ENCODE peak calls at places on chromosomes 12 and 14, in four cellular contexts. G is small intestine, L is EH, J is endothelial cell. K is an unnamed sample.

GRCh38 chr12:68510394-68510793 is 100.3 kb upstream of the RAP1B start:
- DNase-seq in L (peak), J (no peak), G (no peak), K (no peak)

GRCh38 chr12:101697197-101697929 is at the start of gene CHPT1:
- DNase-seq in J (peak), L (peak), G (peak), K (peak)

GRCh38 chr14:77023001-77023996 is 5.2 kb downstream of the IRF2BPL start:
- DNase-seq in L (peak), J (no peak), G (peak), K (peak)

GRCh38 chr14:20657216-20658211 is 16.0 kb upstream of the OR6S1 start:
- DNase-seq in J (peak), L (no peak), G (no peak), K (no peak)

GRCh38 chr14:63006515-63006914 is 38.7 kb downstream of the KCNH5 start:
- DNase-seq in L (no peak), J (no peak), G (no peak), K (no peak)

GRCh38 chr12:95836185-95836609 is 22.6 kb upstream of the SNRPF start:
- DNase-seq in G (peak), J (no peak), L (peak), K (no peak)

GRCh38 chr14:33287204-33287603 is 348.5 kb downstream of the NPAS3 start:
- DNase-seq in J (no peak), L (no peak), G (no peak), K (no peak)

GRCh38 chr14:94342334-94342934 is 19.3 kb upstream of the SERPINA6 start:
- DNase-seq in J (no peak), L (peak), G (peak), K (no peak)

GRCh38 chr12:118357327-118358007 is 15.2 kb downstream of the TAOK3 start:
- DNase-seq in G (peak), L (peak), J (no peak), K (peak)

GRCh38 chr14:56992332-56992820 is 182.1 kb upstream of the OTX2 start:
- DNase-seq in J (no peak), G (no peak), L (no peak), K (no peak)

GRCh38 chr14:105187935-105188524 is 6.9 kb upstream of the NUDT14 start:
- DNase-seq in G (peak), J (no peak), L (no peak), K (no peak)

GRCh38 chr12:64610660-64611429 is 550 bp downstream of the RASSF3 start:
- DNase-seq in J (peak), G (peak), L (peak), K (peak)